ENCODE peak calls at places on chromosomes 11 and 22, in ten cellular contexts. F is mucosa of descending colon; S is HFF-Myc; W is CD8-positive, alpha-beta T cell; O is osteocyte; K is WTC11; L is MCF 10A; J is OCI-LY7; T is tibial artery; A is BJ. P is an unnamed sample.

GRCh38 chr11:34495724-34496377 is 17.7 kb downstream of the ELF5 start:
- DNase-seq in F (no peak), J (no peak), W (no peak), O (no peak), T (no peak), K (no peak), A (no peak), L (peak; percentile 56), S (no peak), P (no peak)

GRCh38 chr11:11985954-11986949 is 22.2 kb downstream of the DKK3 start:
- DNase-seq in L (no peak), F (no peak), K (no peak), W (no peak), S (no peak), J (no peak), O (no peak), T (no peak), A (no peak), P (no peak)

GRCh38 chr11:29184939-29185890 is 831.6 kb downstream of the KCNA4 start:
- DNase-seq in T (no peak), A (peak; percentile 83), L (peak; percentile 64), O (no peak), K (no peak), F (no peak), W (no peak), S (peak; percentile 36), J (no peak), P (no peak)

GRCh38 chr22:30348395-30348794 is 8.3 kb downstream of the SF3A1 start:
- DNase-seq in T (no peak), O (no peak), S (no peak), F (no peak), K (no peak), L (no peak), W (no peak), J (no peak), A (no peak), P (no peak)

GRCh38 chr11:107836811-107837210 is 21.8 kb downstream of the SLC35F2 start:
- DNase-seq in J (no peak), T (no peak), F (no peak), W (no peak), K (no peak), A (no peak), O (no peak), L (no peak), S (no peak), P (no peak)

GRCh38 chr11:107549253-107549953 is 16.1 kb downstream of the ALKBH8 start:
- DNase-seq in A (no peak), J (peak; percentile 61), F (no peak), K (no peak), O (no peak), L (peak; percentile 63), W (no peak), T (no peak), S (peak; percentile 33), P (no peak)

GRCh38 chr11:4092031-4092430 is 2.6 kb upstream of the RRM1 start:
- DNase-seq in S (no peak), F (no peak), K (no peak), A (no peak), O (no peak), T (no peak), W (peak; percentile 34), J (no peak), L (no peak), P (no peak)

GRCh38 chr11:79219186-79220045 is 221.4 kb downstream of the TENM4 start:
- DNase-seq in J (no peak), W (no peak), S (no peak), T (no peak), A (no peak), F (no peak), O (no peak), L (peak; percentile 60), K (no peak), P (no peak)

DNA sequence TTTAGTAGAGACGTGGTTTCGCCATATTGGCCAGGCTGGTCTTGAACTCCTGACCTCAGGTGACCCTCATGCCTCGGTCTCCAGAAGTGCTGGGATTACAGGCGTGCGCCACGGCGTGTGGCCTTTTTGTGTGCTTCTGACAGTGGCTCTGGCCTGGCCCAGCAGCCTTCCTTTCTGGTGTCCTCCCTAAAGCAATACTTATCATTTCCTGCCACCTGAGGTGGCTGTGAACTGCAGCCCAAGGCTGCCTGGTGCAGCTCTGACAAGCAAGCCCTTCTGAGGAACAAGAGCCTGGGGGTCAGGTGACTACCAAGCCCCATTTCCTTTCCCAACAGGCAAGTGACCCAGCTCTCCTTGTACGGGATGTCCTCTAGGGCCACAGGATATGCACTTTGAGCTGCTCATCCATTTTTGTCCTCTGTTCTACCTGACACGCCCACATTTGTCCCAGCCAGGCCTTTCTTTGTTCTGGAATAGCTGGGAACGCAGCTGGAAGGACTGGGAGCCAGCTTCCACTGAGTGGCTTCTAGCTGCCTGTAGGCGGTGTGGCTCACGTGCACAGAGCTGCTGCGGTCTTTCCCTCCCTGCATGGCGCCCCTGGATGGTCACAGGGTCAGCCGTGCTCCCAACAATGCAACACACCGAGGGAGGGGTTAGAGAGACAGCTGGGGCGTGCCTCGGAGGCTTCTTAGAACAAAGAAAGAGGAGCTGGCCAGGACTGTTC is 12.3 kb upstream of the BID start:
- DNase-seq in J (peak; percentile 47), S (no peak), W (no peak), F (peak; percentile 72), O (no peak), A (no peak), L (peak; percentile 76), K (peak; percentile 47), T (no peak), P (no peak)
- TF ChIP-seq CTCF in J (no peak), S (no peak), W (no peak), F (no peak), O (no peak), A (no peak), L (no peak), K (no peak), T (no peak), P (no peak)

GRCh38 chr11:2929880-2930704 is 872 bp upstream of the PHLDA2 start:
- DNase-seq in W (peak; percentile 36), A (no peak), K (peak; percentile 58), T (peak; percentile 70), L (peak; percentile 76), F (peak; percentile 84), S (no peak), J (no peak), O (no peak), P (no peak)
- TF ChIP-seq CTCF in W (peak; percentile 46), A (peak; percentile 66), K (no peak), T (peak; percentile 30), L (no peak), F (no peak), S (no peak), J (no peak), O (no peak), P (no peak)

GRCh38 chr11:61075891-61076290 is 26.4 kb upstream of the CD5 start:
- DNase-seq in W (no peak), F (no peak), O (no peak), J (no peak), L (peak; percentile 35), S (no peak), T (peak; percentile 56), A (no peak), K (no peak), P (no peak)

GRCh38 chr11:61080526-61080925 is 21.8 kb upstream of the CD5 start:
- DNase-seq in S (no peak), W (peak; percentile 61), K (no peak), O (no peak), T (peak; percentile 16), A (no peak), F (no peak), L (no peak), J (no peak), P (no peak)

GRCh38 chr11:61079416-61080150 is 22.7 kb upstream of the CD5 start:
- DNase-seq in W (peak; percentile 44), A (no peak), T (peak; percentile 17), O (no peak), J (no peak), K (no peak), L (no peak), S (no peak), F (no peak), P (no peak)

GRCh38 chr11:61077936-61078335 is 24.4 kb upstream of the CD5 start:
- DNase-seq in O (no peak), S (no peak), A (no peak), T (peak; percentile 6), F (no peak), J (no peak), K (no peak), W (no peak), L (no peak), P (no peak)

DNA sequence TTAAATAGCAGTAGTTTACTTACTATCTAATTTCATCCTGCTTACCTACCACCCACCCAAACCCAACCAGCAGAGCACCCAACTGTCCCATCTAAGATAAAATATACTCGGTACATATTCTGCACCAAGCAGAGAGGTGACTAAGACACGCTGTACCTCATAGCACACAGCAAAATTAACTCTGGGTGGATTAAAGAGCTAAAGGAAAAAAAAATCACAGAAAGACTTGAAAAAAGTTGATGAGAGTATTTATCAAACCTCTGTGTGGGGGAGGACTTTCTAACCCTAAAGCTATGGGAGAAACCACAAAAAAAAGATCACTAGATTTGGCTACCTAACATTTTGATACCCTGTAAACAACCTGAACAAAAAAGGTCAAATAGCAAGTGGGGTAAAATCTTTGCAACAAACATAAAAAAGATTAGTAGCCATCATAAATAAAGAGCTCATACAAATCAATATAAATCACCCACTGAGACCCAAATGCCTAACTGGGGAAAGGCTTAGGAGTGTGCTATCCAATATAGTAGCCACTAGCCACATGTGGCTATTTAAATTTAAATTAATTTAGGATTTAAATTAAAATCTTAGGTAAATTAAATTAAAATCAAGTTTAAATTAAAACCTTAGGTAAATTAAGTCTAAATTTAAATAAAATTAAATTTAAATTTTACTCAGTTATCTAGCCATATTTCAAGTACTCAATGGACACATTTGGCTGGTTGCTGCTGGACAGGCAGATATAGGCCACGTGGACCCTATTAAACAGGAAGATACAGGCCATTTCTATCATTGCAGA is 25.6 kb upstream of the CD5 start:
- DNase-seq in F (no peak), A (no peak), S (no peak), L (no peak), T (no peak), K (no peak), W (no peak), O (no peak), J (no peak), P (no peak)
- TF ChIP-seq CTCF in F (no peak), A (no peak), S (no peak), L (no peak), T (no peak), K (no peak), W (no peak), O (no peak), J (no peak), P (no peak)

DNA sequence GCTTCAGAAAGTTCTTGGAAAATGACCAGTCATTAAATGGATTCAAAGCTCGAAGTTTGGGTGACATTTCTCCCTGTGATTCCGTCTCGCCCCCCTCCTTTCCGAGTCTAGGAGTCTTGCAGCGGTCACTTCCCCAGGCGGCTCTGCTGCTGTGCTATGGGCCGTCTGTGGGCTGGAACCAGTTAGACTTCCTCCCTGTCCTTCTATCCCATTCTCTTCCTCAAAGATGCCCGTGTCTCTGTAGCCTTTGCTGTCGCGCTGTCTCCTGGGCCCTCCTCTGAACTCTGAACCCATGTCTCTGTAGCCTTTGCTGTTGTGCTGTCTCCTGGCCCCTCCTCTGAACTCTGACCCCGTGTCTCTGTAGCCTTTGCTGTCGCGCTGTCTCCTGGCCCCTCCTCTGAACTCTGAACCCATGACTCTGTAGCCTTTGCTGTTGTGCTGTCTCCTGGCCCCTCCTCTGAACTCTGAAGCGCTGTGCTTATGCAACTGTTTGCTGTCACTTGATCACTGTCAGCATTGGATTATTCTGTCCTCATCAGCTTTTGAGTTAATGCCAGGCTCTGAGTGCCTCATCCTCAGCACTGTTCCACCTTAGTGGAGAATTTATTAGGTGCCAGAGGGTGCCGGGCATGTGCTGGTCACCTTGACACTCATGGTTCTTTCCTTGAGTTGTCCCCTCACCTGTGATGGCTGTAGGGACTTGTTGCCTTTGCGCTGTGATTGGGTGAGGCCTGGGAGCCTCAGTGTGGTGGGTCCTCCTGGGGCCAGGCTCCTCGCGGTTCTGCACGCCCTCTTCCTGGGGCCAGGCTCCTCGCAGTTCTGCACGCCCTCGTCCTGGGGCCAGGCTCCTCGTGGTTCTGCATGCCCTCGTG is 173.3 kb downstream of the TBC1D22A start:
- DNase-seq in K (no peak), W (no peak), F (no peak), T (no peak), J (no peak), O (peak; percentile 73), A (no peak), L (peak; percentile 3), S (no peak), P (no peak)
- TF ChIP-seq CTCF in K (no peak), W (no peak), F (no peak), T (no peak), J (no peak), O (no peak), A (no peak), L (no peak), S (no peak), P (no peak)